ENCODE peak calls at places on chromosomes 12 and 14, in ten cellular contexts. A, Q, U, M, T, G, C, X, S and E are unnamed samples.

GRCh38 chr12:107362960-107363359 is 269.6 kb upstream of the CRY1 start:
- DNase-seq in G (no peak), U (no peak), T (no peak), X (no peak), A (peak), Q (no peak), M (no peak), S (no peak), C (no peak), E (no peak)

GRCh38 chr12:53461059-53461458 is 9.2 kb downstream of the PCBP2 start:
- DNase-seq in C (no peak), G (no peak), S (no peak), Q (no peak), M (no peak), T (no peak), X (no peak), A (no peak), U (no peak), E (no peak)

GRCh38 chr14:24135584-24135833 is 485 bp upstream of the PSME1 start:
- DNase-seq in S (no peak), G (no peak), A (no peak), Q (no peak), M (no peak), T (peak), C (no peak), U (no peak), X (no peak), E (no peak)

GRCh38 chr12:29891792-29892191 is 108.0 kb upstream of the TMTC1 start:
- DNase-seq in X (no peak), C (no peak), A (no peak), U (no peak), S (no peak), G (no peak), Q (no peak), T (no peak), M (no peak), E (no peak)

GRCh38 chr14:76958975-76959710 is 69.4 kb downstream of the IRF2BPL start:
- DNase-seq in S (peak), X (no peak), Q (peak), U (no peak), C (no peak), G (peak), A (no peak), M (no peak), T (no peak), E (no peak)

GRCh38 chr12:102167821-102168605 is 29.6 kb downstream of the PMCH start:
- DNase-seq in S (no peak), A (no peak), G (no peak), C (no peak), M (peak), X (no peak), U (no peak), T (no peak), Q (peak), E (no peak)

GRCh38 chr12:130904064-130904463 is 32.2 kb downstream of the RAN start:
- DNase-seq in G (no peak), Q (no peak), T (no peak), M (no peak), S (no peak), C (no peak), A (no peak), X (no peak), U (no peak), E (no peak)

GRCh38 chr14:59225281-59225680 is 36.8 kb downstream of the DAAM1 start:
- DNase-seq in M (no peak), S (no peak), G (no peak), Q (no peak), U (no peak), C (no peak), T (no peak), X (no peak), A (no peak), E (no peak)

GRCh38 chr14:35861204-35861868 is 35.2 kb downstream of the BRMS1L start:
- DNase-seq in M (no peak), T (no peak), A (no peak), C (no peak), G (no peak), S (no peak), Q (no peak), X (no peak), U (no peak), E (no peak)

GRCh38 chr14:105447651-105448640 is 26.7 kb upstream of the CRIP2 start:
- DNase-seq in M (no peak), X (no peak), A (no peak), Q (no peak), T (no peak), S (no peak), G (no peak), C (no peak), U (no peak), E (no peak)

GRCh38 chr14:36647827-36648753 is 13.6 kb upstream of the PAX9 start:
- DNase-seq in A (peak), G (peak), C (no peak), T (no peak), M (no peak), U (no peak), S (peak), X (peak), Q (peak), E (no peak)

GRCh38 chr12:8819676-8819980 is 2.8 kb upstream of the A2ML1 start:
- DNase-seq in T (no peak), U (no peak), C (no peak), G (no peak), X (no peak), M (no peak), S (peak), Q (no peak), A (no peak), E (no peak)

GRCh38 chr14:66530526-66530925 is 22.6 kb downstream of the GPHN start:
- DNase-seq in T (no peak), G (no peak), U (no peak), X (no peak), Q (no peak), M (no peak), S (no peak), C (no peak), A (no peak), E (no peak)

GRCh38 chr14:89493877-89494634 is 77.0 kb upstream of the FOXN3 start:
- DNase-seq in T (no peak), Q (no peak), X (no peak), G (no peak), U (no peak), A (peak), C (no peak), S (no peak), M (no peak), E (no peak)

GRCh38 chr14:96167224-96168148 is 37.2 kb upstream of the BDKRB2 start:
- DNase-seq in A (no peak), C (no peak), X (no peak), T (no peak), G (peak), M (no peak), Q (peak), S (peak), U (no peak), E (no peak)

GRCh38 chr14:99241314-99242035 is 30.5 kb downstream of the BCL11B start:
- DNase-seq in X (no peak), Q (no peak), T (peak), G (no peak), S (no peak), U (no peak), C (no peak), A (no peak), M (no peak), E (no peak)

GRCh38 chr12:24562761-24563392 is 386.0 kb downstream of the BCAT1 start:
- DNase-seq in Q (peak), S (peak), M (no peak), U (peak), G (peak), A (peak), T (no peak), X (peak), C (no peak), E (peak)

GRCh38 chr12:108324678-108325358 is 14.3 kb downstream of the CMKLR1 start:
- DNase-seq in A (no peak), Q (no peak), G (no peak), S (no peak), M (no peak), C (no peak), X (no peak), T (no peak), U (no peak), E (no peak)

GRCh38 chr12:92186038-92186470 is 40.4 kb upstream of the BTG1 start:
- DNase-seq in Q (no peak), U (no peak), C (no peak), G (no peak), M (no peak), X (no peak), S (no peak), A (no peak), T (no peak), E (no peak)

GRCh38 chr14:34211732-34212131 is 250.3 kb downstream of the SPTSSA start:
- DNase-seq in G (no peak), Q (no peak), A (peak), U (no peak), S (no peak), C (no peak), M (no peak), T (no peak), X (peak), E (no peak)

GRCh38 chr12:53978477-53979356 is 4.0 kb upstream of the HOTAIR start:
- DNase-seq in A (peak), X (no peak), S (no peak), M (no peak), U (no peak), Q (peak), T (no peak), C (no peak), G (no peak), E (no peak)

GRCh38 chr14:83473846-83474245 is 1940.2 kb upstream of the SEL1L start:
- DNase-seq in X (no peak), U (no peak), S (no peak), C (no peak), G (no peak), A (no peak), T (no peak), Q (peak), M (no peak), E (no peak)

GRCh38 chr12:107929436-107929835 is 154.9 kb downstream of the ASCL4 start:
- DNase-seq in S (peak), T (no peak), A (peak), Q (peak), C (no peak), M (peak), G (peak), X (peak), U (no peak), E (no peak)

GRCh38 chr12:108575199-108575912 is 13.0 kb downstream of the ISCU start:
- DNase-seq in M (no peak), A (no peak), U (no peak), T (peak), Q (no peak), G (no peak), C (no peak), X (no peak), S (no peak), E (no peak)

GRCh38 chr14:74141703-74142102 is 56.9 kb downstream of the LIN52 start:
- DNase-seq in A (no peak), M (no peak), G (no peak), T (no peak), X (no peak), U (peak), Q (peak), S (no peak), C (no peak), E (no peak)

GRCh38 chr14:103315368-103315911 is 18.6 kb upstream of the EIF5 start:
- DNase-seq in M (no peak), X (no peak), S (no peak), C (no peak), Q (peak), U (no peak), T (no peak), G (no peak), A (no peak), E (no peak)

GRCh38 chr14:94177806-94178205 is 3.7 kb downstream of the PPP4R4 start:
- DNase-seq in G (no peak), C (no peak), X (peak), T (no peak), A (no peak), S (no peak), U (no peak), M (no peak), Q (no peak), E (no peak)

GRCh38 chr12:505221-505620 is 45.5 kb downstream of the B4GALNT3 start:
- DNase-seq in G (no peak), T (no peak), Q (no peak), X (no peak), C (no peak), A (no peak), U (no peak), S (no peak), M (no peak), E (no peak)

GRCh38 chr12:67263416-67263960 is 5.7 kb upstream of the CAND1 start:
- DNase-seq in A (no peak), Q (no peak), G (no peak), T (no peak), C (no peak), U (no peak), S (no peak), M (no peak), X (no peak), E (no peak)

GRCh38 chr12:91890742-91891141 is 254.9 kb downstream of the BTG1 start:
- DNase-seq in X (no peak), S (no peak), C (no peak), Q (no peak), M (no peak), A (no peak), U (no peak), G (peak), T (no peak), E (no peak)

GRCh38 chr12:62252576-62252975 is 7.6 kb upstream of the USP15 start:
- DNase-seq in S (no peak), X (no peak), Q (no peak), T (no peak), G (peak), M (no peak), U (no peak), A (no peak), C (no peak), E (no peak)

GRCh38 chr12:90004319-90005074 is 295.9 kb upstream of the ATP2B1 start:
- DNase-seq in X (no peak), S (no peak), A (no peak), G (no peak), Q (no peak), M (no peak), U (no peak), T (no peak), C (no peak), E (no peak)